ENCODE peak calls at places on chromosomes 16 and 17, in seven cellular contexts. One of them, this sample, is unnamed.

GRCh38 chr16:68668266-68668665 is 23.2 kb downstream of the CDH3 start:
- DNase-seq in memory B cell: no peak
- DNase-seq in HL-60: peak
- DNase-seq in 8988T: no peak
- DNase-seq in HS-27A: no peak
- DNase-seq in body of pancreas: no peak
- DNase-seq in stimulated activated CD4-positive, alpha-beta T cell treated with anti-CD3 and anti-CD28 coated beads, TNF-alpha, amount 100 ng/mL, for 1 hour: no peak
- DNase-seq in this sample: no peak

GRCh38 chr16:66858740-66859396 is 14.7 kb downstream of the CA7 start:
- DNase-seq in 8988T: no peak
- DNase-seq in memory B cell: no peak
- DNase-seq in body of pancreas: peak
- DNase-seq in HL-60: no peak
- DNase-seq in HS-27A: no peak
- DNase-seq in stimulated activated CD4-positive, alpha-beta T cell treated with anti-CD3 and anti-CD28 coated beads, TNF-alpha, amount 100 ng/mL, for 1 hour: no peak
- DNase-seq in this sample: peak

GRCh38 chr17:17313350-17313991 is 10.3 kb downstream of the NT5M start:
- DNase-seq in HL-60: peak
- DNase-seq in memory B cell: peak
- DNase-seq in body of pancreas: peak
- DNase-seq in HS-27A: no peak
- DNase-seq in stimulated activated CD4-positive, alpha-beta T cell treated with anti-CD3 and anti-CD28 coated beads, TNF-alpha, amount 100 ng/mL, for 1 hour: peak
- DNase-seq in 8988T: peak
- DNase-seq in this sample: peak

GRCh38 chr17:73689596-73690275 is 45.5 kb upstream of the SDK2 start:
- DNase-seq in body of pancreas: no peak
- DNase-seq in stimulated activated CD4-positive, alpha-beta T cell treated with anti-CD3 and anti-CD28 coated beads, TNF-alpha, amount 100 ng/mL, for 1 hour: no peak
- DNase-seq in memory B cell: no peak
- DNase-seq in 8988T: no peak
- DNase-seq in HS-27A: no peak
- DNase-seq in HL-60: no peak
- DNase-seq in this sample: no peak

GRCh38 chr17:79861371-79862216 is 22.4 kb upstream of the CBX4 start:
- DNase-seq in memory B cell: no peak
- DNase-seq in body of pancreas: no peak
- DNase-seq in 8988T: no peak
- DNase-seq in HL-60: no peak
- DNase-seq in stimulated activated CD4-positive, alpha-beta T cell treated with anti-CD3 and anti-CD28 coated beads, TNF-alpha, amount 100 ng/mL, for 1 hour: no peak
- DNase-seq in HS-27A: no peak
- DNase-seq in this sample: peak

GRCh38 chr17:35082073-35082657 is 18.7 kb upstream of the RFFL start:
- DNase-seq in 8988T: no peak
- DNase-seq in HS-27A: peak
- DNase-seq in memory B cell: no peak
- DNase-seq in body of pancreas: no peak
- DNase-seq in stimulated activated CD4-positive, alpha-beta T cell treated with anti-CD3 and anti-CD28 coated beads, TNF-alpha, amount 100 ng/mL, for 1 hour: no peak
- DNase-seq in HL-60: no peak
- DNase-seq in this sample: no peak

GRCh38 chr17:30558313-30559195 is 81.3 kb downstream of the GOSR1 start:
- DNase-seq in stimulated activated CD4-positive, alpha-beta T cell treated with anti-CD3 and anti-CD28 coated beads, TNF-alpha, amount 100 ng/mL, for 1 hour: no peak
- DNase-seq in 8988T: no peak
- DNase-seq in body of pancreas: no peak
- DNase-seq in HS-27A: no peak
- DNase-seq in memory B cell: no peak
- DNase-seq in HL-60: no peak
- DNase-seq in this sample: no peak

GRCh38 chr17:15965510-15965909 is 20.6 kb downstream of the ADORA2B start:
- DNase-seq in body of pancreas: no peak
- DNase-seq in memory B cell: no peak
- DNase-seq in 8988T: no peak
- DNase-seq in HL-60: no peak
- DNase-seq in HS-27A: no peak
- DNase-seq in stimulated activated CD4-positive, alpha-beta T cell treated with anti-CD3 and anti-CD28 coated beads, TNF-alpha, amount 100 ng/mL, for 1 hour: no peak
- DNase-seq in this sample: no peak

GRCh38 chr16:73064227-73064995 is 16.5 kb upstream of the ZFHX3 start:
- DNase-seq in body of pancreas: no peak
- DNase-seq in HL-60: peak
- DNase-seq in HS-27A: no peak
- DNase-seq in memory B cell: no peak
- DNase-seq in stimulated activated CD4-positive, alpha-beta T cell treated with anti-CD3 and anti-CD28 coated beads, TNF-alpha, amount 100 ng/mL, for 1 hour: no peak
- DNase-seq in 8988T: no peak
- DNase-seq in this sample: peak

GRCh38 chr17:49993423-49994037 is 1.5 kb downstream of the DLX3 start:
- DNase-seq in HS-27A: no peak
- DNase-seq in stimulated activated CD4-positive, alpha-beta T cell treated with anti-CD3 and anti-CD28 coated beads, TNF-alpha, amount 100 ng/mL, for 1 hour: no peak
- DNase-seq in memory B cell: no peak
- DNase-seq in HL-60: no peak
- DNase-seq in 8988T: no peak
- DNase-seq in body of pancreas: peak
- DNase-seq in this sample: no peak